ENCODE peak calls at places on chromosomes 1 and 21, in ten cellular contexts. A is H1, K is upper lobe of left lung, Y is A549, Q is tibial nerve, P is ovary, H is transverse colon, S is SK-N-SH, U is suprapubic skin, E is K562. X is an unnamed sample.
A peak's percentile ranks its signal among the peaks of the same experiment; 100 is the strongest.

GRCh38 chr1:243842978-243843490 is 7.0 kb downstream of the AKT3 start:
- DNase-seq in E (peak; percentile 5), A (no peak), S (no peak), K (no peak), U (no peak), Q (peak; percentile 8), Y (peak; percentile 30), H (no peak), P (no peak), X (no peak)

GRCh38 chr21:41835711-41836154 is 43.4 kb downstream of the PRDM15 start:
- DNase-seq in Q (no peak), E (peak; percentile 65), S (no peak), K (no peak), A (no peak), Y (no peak), H (peak; percentile 26), P (no peak), U (no peak), X (no peak)

GRCh38 chr1:32774950-32775634 is 42.1 kb downstream of the YARS1 start:
- DNase-seq in U (no peak), Y (no peak), P (no peak), E (no peak), S (peak; percentile 70), K (no peak), H (no peak), Q (no peak), A (no peak), X (no peak)

GRCh38 chr1:243475966-243476365 is 220.1 kb downstream of the SDCCAG8 start:
- DNase-seq in S (no peak), K (no peak), A (peak; percentile 71), U (no peak), P (no peak), E (peak; percentile 56), H (no peak), Y (no peak), Q (no peak), X (no peak)

GRCh38 chr1:110130989-110131388 is 18.7 kb downstream of the UBL4B start:
- DNase-seq in S (no peak), A (no peak), E (no peak), Y (no peak), U (no peak), K (no peak), Q (no peak), H (no peak), P (no peak), X (no peak)

GRCh38 chr1:39799770-39800470 is 11.3 kb upstream of the BMP8B start:
- DNase-seq in U (peak; percentile 76), Q (peak; percentile 73), K (peak; percentile 92), Y (peak; percentile 65), P (peak; percentile 35), A (peak; percentile 98), H (peak; percentile 84), E (peak; percentile 86), S (peak; percentile 92), X (peak; percentile 72)

GRCh38 chr1:227072991-227073390 is 132.9 kb downstream of the COQ8A start:
- DNase-seq in S (no peak), A (no peak), Y (no peak), U (no peak), E (no peak), K (no peak), P (no peak), H (no peak), Q (no peak), X (no peak)

GRCh38 chr1:153000294-153000693 is 1.3 kb upstream of the SPRR3 start:
- DNase-seq in H (no peak), Q (no peak), A (no peak), Y (no peak), P (no peak), K (no peak), U (no peak), E (no peak), S (no peak), X (no peak)

GRCh38 chr1:59674605-59675004 is 140.1 kb upstream of the HOOK1 start:
- DNase-seq in S (no peak), Q (peak; percentile 79), A (no peak), E (no peak), P (peak; percentile 69), H (peak; percentile 8), Y (no peak), K (no peak), U (no peak), X (peak; percentile 74)

GRCh38 chr1:59671953-59672305 is 142.8 kb upstream of the HOOK1 start:
- DNase-seq in S (no peak), K (no peak), Q (no peak), A (no peak), P (no peak), H (no peak), U (no peak), Y (no peak), E (no peak), X (no peak)

GRCh38 chr1:59671066-59671952 is 143.4 kb upstream of the HOOK1 start:
- DNase-seq in S (no peak), U (no peak), K (no peak), Y (no peak), E (no peak), A (no peak), P (no peak), H (no peak), Q (no peak), X (no peak)

GRCh38 chr1:59673575-59674467 is 140.9 kb upstream of the HOOK1 start:
- DNase-seq in Q (no peak), P (peak; percentile 42), A (no peak), U (peak; percentile 83), K (peak; percentile 36), S (no peak), E (no peak), Y (no peak), H (peak; percentile 42), X (peak; percentile 74)

DNA sequence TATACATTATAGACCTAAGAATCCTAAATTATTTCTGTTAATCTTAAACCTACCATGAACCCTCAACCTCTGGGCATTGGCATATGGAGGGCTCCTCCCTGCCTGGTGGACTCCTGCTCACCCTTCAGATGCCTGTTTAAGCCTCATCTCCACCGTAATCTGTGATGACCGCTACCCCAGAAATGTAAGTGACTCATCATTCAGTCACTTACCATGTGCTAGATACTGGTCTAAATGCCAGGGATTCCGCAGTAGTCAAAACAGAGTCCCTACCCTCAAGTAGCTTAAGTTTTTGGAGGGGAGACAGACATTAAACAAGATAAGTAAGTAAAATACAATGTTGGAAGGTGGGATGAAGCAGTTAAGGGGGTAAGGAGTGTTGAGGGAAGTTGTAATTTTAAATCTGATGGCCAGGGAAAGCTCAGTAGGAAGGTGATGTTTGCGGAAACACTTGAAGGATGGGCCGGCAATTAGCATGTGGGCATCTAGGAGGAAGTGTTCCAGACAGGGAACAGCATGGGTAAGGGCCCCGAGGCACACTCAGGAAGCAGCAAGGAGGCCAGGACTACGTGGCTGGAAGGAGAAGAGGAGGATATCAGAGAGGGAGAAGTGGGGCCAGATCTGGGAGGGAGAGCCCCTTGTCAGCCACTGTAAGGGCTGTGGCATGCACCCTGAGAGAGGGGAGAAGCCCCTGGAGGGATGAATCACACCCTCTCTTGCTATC is 141.7 kb upstream of the HOOK1 start:
- DNase-seq in H (no peak), K (no peak), P (no peak), U (no peak), Y (peak; percentile 2), S (no peak), E (no peak), A (no peak), Q (no peak), X (no peak)
- TF ChIP-seq EP300 in H (no peak), K (no peak), P (no peak), U (no peak), Y (no peak), S (no peak), E (no peak), A (no peak), Q (no peak), X (no peak)

GRCh38 chr1:29052100-29052499 is 71.6 kb downstream of the TMEM200B start:
- DNase-seq in P (peak; percentile 44), U (no peak), Y (no peak), Q (peak; percentile 6), E (no peak), K (no peak), H (no peak), A (no peak), S (no peak), X (no peak)
- TF ChIP-seq EP300 in P (no peak), U (no peak), Y (no peak), Q (no peak), E (no peak), K (no peak), H (no peak), A (no peak), S (no peak), X (no peak)

DNA sequence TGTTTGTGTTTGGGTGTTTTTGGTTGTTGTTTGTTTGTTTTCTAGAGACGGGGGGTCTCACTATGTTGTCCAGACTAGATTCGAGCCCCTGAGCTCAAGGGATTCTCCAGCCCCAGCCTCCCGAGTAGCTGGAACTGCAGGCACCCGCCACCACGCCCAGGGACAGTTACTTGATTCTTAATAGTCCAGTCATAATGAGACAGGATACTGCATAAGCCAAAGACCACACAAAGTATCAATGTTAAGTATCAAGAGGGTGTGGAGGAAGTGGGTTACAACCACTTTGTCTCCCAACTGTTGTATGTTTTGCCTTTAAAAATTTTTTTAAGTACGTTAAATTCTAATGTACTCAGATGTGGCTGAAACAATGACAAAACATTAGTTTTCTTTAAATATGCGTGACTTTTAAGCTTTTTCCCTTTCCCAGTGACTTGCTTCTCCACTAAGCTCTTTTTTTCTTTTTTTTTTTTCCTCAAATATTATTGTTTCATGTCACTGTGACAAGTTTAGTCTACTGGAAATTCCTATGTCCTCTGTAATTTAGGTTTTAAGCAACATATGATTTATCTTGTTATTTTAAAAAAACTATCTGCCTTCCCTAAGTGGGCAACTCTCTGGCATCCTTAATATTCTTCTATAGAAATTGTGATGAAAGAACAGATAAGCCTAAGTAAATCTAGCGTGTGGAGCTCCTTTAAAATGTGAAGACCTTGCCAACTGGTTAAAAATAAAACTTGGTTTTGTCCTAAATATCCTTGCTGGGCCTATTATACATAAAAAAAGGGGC is 56.1 kb upstream of the DPH5 start:
- DNase-seq in Y (no peak), P (no peak), A (no peak), S (no peak), K (no peak), E (no peak), H (no peak), Q (no peak), U (no peak), X (no peak)
- TF ChIP-seq EP300 in Y (no peak), P (no peak), A (no peak), S (no peak), K (no peak), E (no peak), H (no peak), Q (no peak), U (no peak), X (no peak)

DNA sequence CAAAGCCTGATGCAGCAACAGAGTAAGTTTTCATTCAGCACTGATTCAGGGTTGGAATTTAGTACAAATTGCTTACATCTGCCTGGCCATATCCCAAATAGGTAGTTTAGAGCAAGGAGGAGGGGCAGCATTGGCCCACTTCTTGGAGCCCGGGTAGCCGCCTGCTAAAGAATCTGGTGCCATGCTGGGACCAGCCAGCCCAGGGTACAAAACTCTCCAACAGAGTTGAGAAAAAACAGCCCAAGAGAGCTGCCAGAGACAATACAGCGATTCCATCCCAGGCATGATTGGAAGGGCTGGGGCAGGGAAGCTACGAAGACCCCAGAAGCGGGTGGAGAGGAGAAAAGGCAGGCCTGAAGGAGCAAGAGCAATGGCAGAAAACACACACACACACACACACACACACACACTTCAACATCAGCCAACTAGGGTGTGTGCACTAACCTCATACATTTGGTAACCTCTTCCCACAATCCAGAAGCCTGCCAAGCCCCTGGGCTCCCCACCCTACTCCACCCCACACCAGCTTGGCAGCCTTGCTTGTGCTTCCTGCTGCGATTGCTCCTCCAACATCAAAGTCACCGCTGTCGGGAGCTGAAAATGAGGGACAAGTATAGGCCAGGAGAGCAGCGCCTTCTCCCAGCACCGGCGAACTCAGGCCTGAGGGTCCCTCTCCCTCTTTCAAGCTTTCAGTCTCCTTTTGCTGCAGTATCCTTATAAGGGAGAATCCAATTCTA is 1.3 kb downstream of the PIK3C2B start:
- DNase-seq in Y (peak; percentile 48), U (peak; percentile 93), P (peak; percentile 65), A (peak; percentile 74), Q (peak; percentile 46), K (no peak), E (no peak), S (peak; percentile 61), H (peak; percentile 90), X (peak; percentile 87)
- TF ChIP-seq EP300 in Y (no peak), U (no peak), P (no peak), A (no peak), Q (no peak), K (no peak), E (no peak), S (no peak), H (no peak), X (no peak)

X was measured in sigmoid colon.